ENCODE peak calls at places on chromosomes 16 and 17, in six cellular contexts. T is stomach, E is adrenal gland, X is Peyer's patch, I is esophagus muscularis mucosa, G is ovary. K is an unnamed sample. For H3K27me3, the result is how much of the 10 kb centered on the place peaks cover.

GRCh38 chr17:65785109-65785508 is 223.7 kb upstream of the AXIN2 start:
- DNase-seq in T (no peak), E (no peak), X (no peak), I (no peak), G (no peak), K (no peak)

GRCh38 chr17:45251931-45252330 is 10.0 kb downstream of the SPATA32 start:
- DNase-seq in T (no peak), E (no peak), X (no peak), I (no peak), G (no peak), K (no peak)

GRCh38 chr16:11224096-11224893 is 31.7 kb downstream of the SOCS1 start:
- DNase-seq in T (peak), E (peak), X (peak), I (peak), G (no peak), K (peak)

GRCh38 chr16:50502616-50503000 is 45.6 kb upstream of the NKD1 start:
- DNase-seq in T (no peak), E (no peak), X (no peak), I (peak), G (no peak), K (no peak)

GRCh38 chr16:19524866-19525723 is 1.4 kb downstream of the CCP110 start:
- DNase-seq in T (no peak), E (no peak), X (no peak), I (no peak), G (no peak), K (no peak)

GRCh38 chr17:37430051-37430591 is 23.4 kb downstream of the TADA2A start:
- DNase-seq in T (no peak), E (no peak), X (no peak), I (no peak), G (no peak), K (no peak)

GRCh38 chr16:86281435-86281834 is 228.9 kb upstream of the FOXF1 start:
- DNase-seq in T (no peak), E (no peak), X (no peak), I (no peak), G (no peak), K (no peak)

GRCh38 chr16:81358860-81359259 is 44.1 kb downstream of the GAN start:
- DNase-seq in T (no peak), E (no peak), X (no peak), I (no peak), G (no peak), K (no peak)

GRCh38 chr16:5465714-5466113 is 368.1 kb upstream of the EEF2KMT start:
- DNase-seq in T (no peak), E (no peak), X (no peak), I (no peak), G (no peak), K (no peak)

GRCh38 chr17:30235386-30236296 is at the start of gene SLC6A4:
- DNase-seq in T (no peak), E (peak), X (no peak), I (no peak), G (no peak), K (no peak)

GRCh38 chr16:81649561-81649960 is 129.5 kb upstream of the PLCG2 start:
- DNase-seq in T (no peak), E (no peak), X (no peak), I (no peak), G (no peak), K (no peak)

GRCh38 chr17:33628500-33629336 is 335.6 kb upstream of the ASIC2 start:
- DNase-seq in T (no peak), E (no peak), X (no peak), I (no peak), G (no peak), K (no peak)

GRCh38 chr16:66273644-66274334 is 92.7 kb upstream of the CDH5 start:
- DNase-seq in T (no peak), E (no peak), X (no peak), I (no peak), G (no peak), K (peak)

GRCh38 chr17:15920758-15921239 is 24.1 kb upstream of the ADORA2B start:
- DNase-seq in T (no peak), E (no peak), X (peak), I (no peak), G (no peak), K (peak)

GRCh38 chr17:17508019-17508535 is 11.9 kb upstream of the RASD1 start:
- DNase-seq in T (no peak), E (no peak), X (no peak), I (no peak), G (no peak), K (peak)

GRCh38 chr16:89375021-89375420 is 115.3 kb downstream of the ANKRD11 start:
- DNase-seq in T (no peak), E (no peak), X (no peak), I (no peak), G (no peak), K (no peak)

GRCh38 chr16:67284699-67285646 is 5.6 kb downstream of the PLEKHG4 start:
- DNase-seq in T (peak), E (peak), X (peak), I (no peak), G (no peak), K (peak)

GRCh38 chr17:1916339-1916738 is 86.5 kb downstream of the RPA1 start:
- DNase-seq in T (no peak), E (no peak), X (no peak), I (no peak), G (no peak), K (peak)
- H3K27me3 ChIP-seq in T (under half), E (under half), X (under half), I (under half), G (under half), K (under half)

DNA sequence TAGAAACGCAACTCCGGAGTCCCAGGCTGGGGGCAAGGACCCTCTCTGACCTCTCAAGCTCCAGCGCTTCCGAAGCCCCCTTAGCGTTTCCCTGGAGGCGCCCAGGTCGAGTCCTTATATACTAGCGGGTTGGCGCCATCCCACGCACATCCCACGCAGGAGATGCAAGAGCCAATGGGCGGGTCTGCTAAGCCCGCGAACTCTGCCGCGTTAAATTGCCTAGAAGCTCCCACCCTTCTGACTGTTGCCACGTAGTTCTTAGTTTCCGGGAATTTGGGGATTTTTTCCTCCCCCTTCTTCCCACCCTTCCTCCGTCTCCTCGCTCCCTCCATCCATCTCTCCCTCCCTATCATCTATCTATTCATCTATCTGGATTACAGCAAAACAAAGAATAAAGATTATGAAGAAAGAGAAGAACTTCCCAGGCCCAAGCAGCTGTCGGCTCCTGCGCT is at the start of gene SLFN11:
- DNase-seq in T (peak), E (peak), X (peak), I (peak), G (peak), K (peak)
- TF ChIP-seq POLR2A in T (peak), E (peak), X (peak), I (peak), G (peak), K (peak)

DNA sequence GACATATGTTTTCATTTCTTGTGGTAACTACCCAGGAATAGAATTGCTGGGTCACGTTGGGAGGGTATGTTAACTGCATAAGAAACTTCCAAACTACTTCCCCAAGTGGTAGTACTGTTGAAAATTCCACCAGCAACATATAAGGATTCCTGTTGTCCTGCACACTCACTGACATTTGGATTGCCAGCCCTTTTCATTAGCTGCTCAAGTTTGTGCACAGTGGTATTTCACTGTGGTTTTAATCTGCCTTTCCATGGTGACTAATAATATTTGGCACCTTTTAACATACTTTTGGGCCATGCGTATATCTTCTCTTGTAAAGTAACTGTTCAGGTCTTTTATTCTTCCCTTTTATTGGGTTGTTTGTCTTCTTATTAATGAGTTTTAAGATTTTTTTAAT is 103.3 kb downstream of the GNAO1 start:
- DNase-seq in T (no peak), E (no peak), X (no peak), I (no peak), G (no peak), K (no peak)
- TF ChIP-seq CTCF in T (no peak), E (no peak), X (no peak), I (no peak), G (no peak), K (no peak)

DNA sequence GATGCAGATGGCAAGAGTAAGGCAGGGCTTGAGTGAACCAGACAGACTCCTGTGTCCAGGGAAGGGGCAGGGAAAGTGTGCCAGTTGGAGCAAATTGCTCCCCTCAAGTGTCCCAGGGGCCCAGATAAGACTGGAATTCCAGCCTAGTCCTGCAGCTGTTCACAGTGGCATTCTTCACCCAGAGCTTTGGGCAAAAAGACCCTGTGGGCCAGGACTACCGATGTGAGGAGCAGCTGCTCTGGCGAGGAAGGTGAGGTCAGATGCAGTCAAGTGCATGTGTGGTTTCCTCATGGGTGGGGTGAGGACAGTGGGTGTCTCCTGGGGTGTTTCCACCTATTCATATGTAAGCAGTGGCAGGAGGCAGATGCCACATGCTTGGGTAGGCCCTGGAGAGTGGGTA is 14.3 kb downstream of the NEUROD2 start:
- DNase-seq in T (no peak), E (no peak), X (no peak), I (no peak), G (no peak), K (no peak)
- H3K27me3 ChIP-seq in T (under half), E (under half), X (under half), I (under half), G (under half), K (under half)

GRCh38 chr16:27576729-27577128 is 26.8 kb downstream of the KATNIP start:
- DNase-seq in T (no peak), E (no peak), X (no peak), I (no peak), G (no peak), K (no peak)

GRCh38 chr16:27582883-27583282 is 32.9 kb downstream of the KATNIP start:
- DNase-seq in T (no peak), E (no peak), X (no peak), I (no peak), G (no peak), K (no peak)

GRCh38 chr16:27585200-27585599 is 35.3 kb downstream of the KATNIP start:
- DNase-seq in T (no peak), E (no peak), X (no peak), I (no peak), G (no peak), K (no peak)

GRCh38 chr16:27583634-27584033 is 33.7 kb downstream of the KATNIP start:
- DNase-seq in T (no peak), E (no peak), X (no peak), I (no peak), G (no peak), K (no peak)

DNA sequence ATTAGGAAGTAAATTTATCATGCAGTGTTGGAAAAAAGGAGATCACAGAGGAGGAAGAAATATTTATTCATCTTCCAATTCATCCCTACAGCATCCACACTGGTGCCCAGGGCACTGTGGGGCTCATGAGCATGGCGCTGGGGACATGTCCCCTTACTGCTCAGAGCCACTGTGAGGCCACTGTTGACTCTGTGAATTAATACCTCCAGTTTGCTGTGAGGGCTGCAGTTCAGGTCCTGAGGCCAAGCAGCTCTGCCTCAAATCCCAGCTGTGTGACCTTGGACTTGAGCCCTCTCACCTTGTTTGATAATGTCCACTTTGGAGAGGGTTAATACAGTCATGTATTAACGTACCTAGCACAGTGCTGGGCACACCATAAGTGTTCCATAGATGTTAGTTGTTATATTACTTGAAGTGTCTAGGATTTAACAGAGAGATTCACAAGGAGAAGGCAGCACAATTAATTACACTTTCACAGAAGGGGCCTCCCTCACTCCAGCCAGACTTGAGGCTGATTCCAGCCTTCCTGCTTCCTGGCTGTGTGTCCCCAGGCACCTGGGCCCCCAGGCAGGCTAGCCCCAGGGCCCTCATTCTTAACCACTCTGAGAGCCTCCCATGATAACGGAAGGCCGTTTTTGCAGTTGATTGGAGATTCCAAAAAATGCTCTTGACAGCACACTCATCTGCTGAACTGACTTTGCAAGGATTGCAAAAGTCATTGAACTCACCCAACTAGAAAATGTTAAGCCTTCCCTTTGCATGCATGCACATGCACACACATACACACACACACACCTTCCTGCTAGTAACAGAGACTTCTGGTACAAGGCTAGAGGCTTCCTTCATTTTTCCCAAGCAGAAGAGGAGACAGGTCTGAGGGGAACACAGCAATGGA is 29.4 kb downstream of the KATNIP start:
- DNase-seq in T (no peak), E (no peak), X (no peak), I (no peak), G (no peak), K (no peak)
- TF ChIP-seq POLR2A in T (no peak), E (no peak), X (no peak), I (no peak), G (no peak), K (no peak)